ENCODE peak calls at places on chromosomes 1 and 21, in five cellular contexts. W is stomach, C is WTC11, X is activated T-cell treated with anti-CD3 and anti-CD28 coated beads for 24 hours, Y is WERI-Rb-1. R is an unnamed sample.

GRCh38 chr1:44212355-44213221 is 683 bp upstream of the DMAP1 start:
- DNase-seq in W (no peak), C (no peak), X (no peak), Y (no peak), R (peak)

GRCh38 chr1:8600336-8600735 is 217.1 kb downstream of the RERE start:
- DNase-seq in W (no peak), C (no peak), X (no peak), Y (no peak), R (no peak)

GRCh38 chr1:20185834-20186782 is at the start of the genes PLA2G2C and UBXN10:
- DNase-seq in W (peak), C (peak), X (peak), Y (peak), R (peak)

GRCh38 chr21:46322351-46323226 is 1.1 kb downstream of the C21orf58 start:
- DNase-seq in W (no peak), C (no peak), X (no peak), Y (no peak), R (peak)

GRCh38 chr1:231460614-231461013 is 38.5 kb upstream of the EGLN1 start:
- DNase-seq in W (no peak), C (no peak), X (peak), Y (no peak), R (peak)

GRCh38 chr1:11985851-11986250 is 5.6 kb downstream of the MFN2 start:
- DNase-seq in W (no peak), C (no peak), X (no peak), Y (no peak), R (no peak)

GRCh38 chr1:23460519-23460918 is 23.5 kb downstream of the ASAP3 start:
- DNase-seq in W (no peak), C (no peak), X (no peak), Y (no peak), R (no peak)

GRCh38 chr1:232172556-232172955 is 457.4 kb downstream of the SIPA1L2 start:
- DNase-seq in W (no peak), C (no peak), X (no peak), Y (no peak), R (no peak)

GRCh38 chr1:43824795-43825194 is 108.8 kb upstream of the ARTN start:
- DNase-seq in W (no peak), C (no peak), X (no peak), Y (no peak), R (peak)

GRCh38 chr1:39436842-39437241 is 54.6 kb upstream of the BMP8A start:
- DNase-seq in W (no peak), C (no peak), X (no peak), Y (no peak), R (no peak)

GRCh38 chr1:47844556-47844950 is 152.6 kb downstream of the TRABD2B start:
- DNase-seq in W (no peak), C (no peak), X (no peak), Y (no peak), R (peak)

GRCh38 chr1:14513084-14513483 is 85.4 kb upstream of the KAZN start:
- DNase-seq in W (no peak), C (no peak), X (no peak), Y (no peak), R (no peak)

GRCh38 chr21:32698971-32699693 is 28.7 kb downstream of the SYNJ1 start:
- DNase-seq in W (no peak), C (no peak), X (no peak), Y (no peak), R (no peak)

GRCh38 chr21:44932366-44933181 is 7.3 kb upstream of the SLX9 start:
- DNase-seq in W (no peak), C (no peak), X (no peak), Y (peak), R (peak)

GRCh38 chr1:1213153-1213918 is 617 bp downstream of the TNFRSF4 start:
- DNase-seq in W (peak), C (no peak), X (no peak), Y (no peak), R (no peak)

GRCh38 chr1:157806431-157807149 is 13.3 kb downstream of the FCRL1 start:
- DNase-seq in W (no peak), C (no peak), X (no peak), Y (no peak), R (peak)

GRCh38 chr1:169078163-169078883 is 28.2 kb upstream of the ATP1B1 start:
- DNase-seq in W (no peak), C (no peak), X (no peak), Y (no peak), R (peak)

GRCh38 chr1:4784761-4785160 is 130.4 kb downstream of the AJAP1 start:
- DNase-seq in W (no peak), C (no peak), X (no peak), Y (no peak), R (no peak)

GRCh38 chr1:200299571-200299970 is 110.3 kb downstream of the ZNF281 start:
- DNase-seq in W (no peak), C (no peak), X (no peak), Y (no peak), R (no peak)

GRCh38 chr1:65469889-65470340 is 49.4 kb downstream of the LEPR start:
- DNase-seq in W (no peak), C (no peak), X (no peak), Y (no peak), R (no peak)

GRCh38 chr1:40396420-40396819 is 22.9 kb downstream of the SMAP2 start:
- DNase-seq in W (no peak), C (no peak), X (no peak), Y (no peak), R (no peak)

GRCh38 chr21:31490471-31490870 is 146.4 kb upstream of the TIAM1 start:
- DNase-seq in W (no peak), C (no peak), X (no peak), Y (no peak), R (no peak)

GRCh38 chr1:1610796-1611597 is 4.3 kb upstream of the MIB2 start:
- DNase-seq in W (no peak), C (no peak), X (no peak), Y (no peak), R (no peak)

GRCh38 chr1:12177156-12177998 is 10.6 kb downstream of the TNFRSF1B start:
- DNase-seq in W (no peak), C (no peak), X (no peak), Y (no peak), R (no peak)

GRCh38 chr1:177355575-177355974 is 184.8 kb downstream of the BRINP2 start:
- DNase-seq in W (peak), C (peak), X (no peak), Y (peak), R (peak)

GRCh38 chr1:51920130-51920529 is 41.6 kb upstream of the NRDC start:
- DNase-seq in W (no peak), C (no peak), X (no peak), Y (no peak), R (no peak)

GRCh38 chr1:162822391-162823200 is 32.1 kb downstream of the HSD17B7 start:
- DNase-seq in W (peak), C (peak), X (no peak), Y (peak), R (peak)

GRCh38 chr21:41459884-41460534 is 34.0 kb downstream of the MX1 start:
- DNase-seq in W (no peak), C (no peak), X (no peak), Y (no peak), R (no peak)

GRCh38 chr1:209651148-209651547 is 1.1 kb downstream of the LAMB3 start:
- DNase-seq in W (peak), C (no peak), X (peak), Y (no peak), R (peak)

R was measured in kidney tubule cell.